ENCODE peak calls at places on chromosomes 11 and 22, in seven cellular contexts. E is body of pancreas; Y is neuronal stem cell; R is A549; D is Caco-2; U is CD8-positive, alpha-beta T cell; K is pancreas. G is an unnamed sample. For H3K9me3, the result is how much of the 10 kb centered on the place peaks cover.

GRCh38 chr22:24421428-24421931 is 5.9 kb upstream of the ADORA2A start:
- DNase-seq in E (no peak), Y (no peak), R (peak), D (peak), U (no peak), K (no peak), G (peak)

GRCh38 chr11:18245396-18245795 is 3.1 kb downstream of the SAA2 start:
- DNase-seq in E (no peak), Y (no peak), R (no peak), D (no peak), U (no peak), K (no peak), G (no peak)

GRCh38 chr11:63672934-63673539 is 1.9 kb upstream of the ATL3 start:
- DNase-seq in E (no peak), Y (no peak), R (no peak), D (no peak), U (no peak), K (no peak), G (no peak)

GRCh38 chr11:61529537-61530225 is 21.1 kb downstream of the LRRC10B start:
- DNase-seq in E (peak), Y (no peak), R (no peak), D (no peak), U (no peak), K (peak), G (no peak)

GRCh38 chr11:78380615-78381029 is 37.0 kb downstream of the GAB2 start:
- DNase-seq in E (no peak), Y (no peak), R (no peak), D (peak), U (no peak), K (no peak), G (no peak)

GRCh38 chr11:62707277-62707771 is at the start of the genes BSCL2 and GNG3:
- DNase-seq in E (no peak), Y (peak), R (no peak), D (peak), U (no peak), K (peak), G (peak)

GRCh38 chr11:64056213-64056785 is 20.6 kb downstream of the FLRT1 start:
- DNase-seq in E (no peak), Y (no peak), R (no peak), D (no peak), U (no peak), K (no peak), G (no peak)

GRCh38 chr22:40597541-40598453 is 38.7 kb downstream of the MRTFA start:
- DNase-seq in E (peak), Y (no peak), R (no peak), D (no peak), U (no peak), K (no peak), G (no peak)

GRCh38 chr22:16989915-16990314 is 18.1 kb downstream of the GAB4 start:
- DNase-seq in E (no peak), Y (no peak), R (no peak), D (no peak), U (no peak), K (no peak), G (no peak)

GRCh38 chr11:47417712-47418111 is 8.5 kb downstream of the PSMC3 start:
- DNase-seq in E (no peak), Y (no peak), R (no peak), D (no peak), U (no peak), K (no peak), G (no peak)

GRCh38 chr11:12185914-12186313 is 75.5 kb downstream of the MICAL2 start:
- DNase-seq in E (no peak), Y (peak), R (no peak), D (no peak), U (no peak), K (no peak), G (peak)

GRCh38 chr11:111849631-111850030 is 21.8 kb downstream of the ALG9 start:
- DNase-seq in E (no peak), Y (no peak), R (no peak), D (no peak), U (no peak), K (no peak), G (no peak)

GRCh38 chr11:36455658-36456111 is 54.4 kb downstream of the TRAF6 start:
- DNase-seq in E (peak), Y (peak), R (peak), D (no peak), U (no peak), K (no peak), G (peak)

GRCh38 chr11:46905806-46906205 is 12.5 kb downstream of the LRP4 start:
- DNase-seq in E (no peak), Y (no peak), R (no peak), D (no peak), U (no peak), K (no peak), G (no peak)

GRCh38 chr11:60924110-60924905 is at the start of gene TMEM132A:
- DNase-seq in E (peak), Y (peak), R (peak), D (peak), U (no peak), K (peak), G (peak)

GRCh38 chr22:22166941-22167713 is 77.5 kb upstream of the VPREB1 start:
- DNase-seq in E (no peak), Y (no peak), R (no peak), D (no peak), U (no peak), K (no peak), G (no peak)

GRCh38 chr22:48539261-48539660 is 1288.4 kb downstream of the BRD1 start:
- DNase-seq in E (no peak), Y (no peak), R (no peak), D (no peak), U (no peak), K (no peak), G (no peak)
- H3K9me3 ChIP-seq in E (under half), Y (under half), R (under half), D (under half), U (under half), K (under half), G (under half)

GRCh38 chr11:102320679-102321078 is 3.4 kb downstream of the BIRC3 start:
- DNase-seq in E (no peak), Y (no peak), R (no peak), D (no peak), U (no peak), K (no peak), G (no peak)
- H3K4me3 ChIP-seq in E (no peak), Y (no peak), R (no peak), D (no peak), U (no peak), K (no peak), G (no peak)

DNA sequence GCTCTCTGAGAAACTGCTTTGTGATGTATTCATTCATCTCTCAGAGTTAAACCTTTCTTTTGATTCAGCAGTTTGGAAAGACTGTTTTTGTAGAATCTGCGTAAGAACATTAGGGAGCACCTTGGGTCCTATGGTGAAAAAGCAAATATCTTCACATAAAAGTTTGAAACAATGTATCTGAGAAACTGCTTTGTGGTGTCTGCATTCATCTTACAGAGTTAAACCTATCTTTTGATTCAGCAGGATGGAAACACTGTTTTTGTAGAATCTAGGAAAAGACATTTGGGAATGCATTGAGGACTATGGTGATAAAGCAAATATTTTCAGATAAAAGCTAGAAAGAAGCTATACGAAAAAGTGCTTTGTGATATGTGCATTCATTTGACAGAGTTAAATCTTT is 361.3 kb downstream of the OR4C45 start:
- DNase-seq in E (no peak), Y (no peak), R (no peak), D (no peak), U (no peak), K (no peak), G (no peak)
- H3K9me3 ChIP-seq in E (under half), Y (under half), R (under half), D (under half), U (under half), K (under half), G (under half)

DNA sequence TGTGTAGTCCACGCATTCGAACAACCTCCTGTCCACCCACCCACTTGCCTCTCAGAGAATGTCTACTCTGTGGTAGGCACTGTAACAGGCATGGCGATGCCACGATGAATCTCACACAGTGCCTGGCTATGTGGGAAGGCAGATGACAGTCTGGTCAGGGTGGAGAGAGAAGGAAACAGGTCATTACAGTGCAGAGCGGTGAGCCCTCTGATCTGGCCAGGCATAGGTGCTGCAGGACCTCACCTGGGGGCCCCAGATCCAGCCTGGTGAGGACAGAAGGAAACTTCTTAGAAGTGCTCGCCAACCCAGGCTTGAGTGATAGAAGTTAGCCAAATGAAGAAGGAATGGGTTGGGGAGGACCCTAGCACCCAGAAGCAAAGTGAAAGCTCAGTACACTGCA is 19.0 kb upstream of the PEX26 start:
- DNase-seq in E (no peak), Y (no peak), R (no peak), D (no peak), U (no peak), K (no peak), G (no peak)
- H3K4me3 ChIP-seq in E (no peak), Y (no peak), R (no peak), D (no peak), U (no peak), K (no peak), G (no peak)

GRCh38 chr22:47295226-47295901 is 532.9 kb downstream of the TBC1D22A start:
- DNase-seq in E (no peak), Y (no peak), R (no peak), D (no peak), U (no peak), K (no peak), G (peak)
- H3K9me3 ChIP-seq in E (under half), Y (under half), R (under half), D (under half), U (under half), K (under half), G (under half)

DNA sequence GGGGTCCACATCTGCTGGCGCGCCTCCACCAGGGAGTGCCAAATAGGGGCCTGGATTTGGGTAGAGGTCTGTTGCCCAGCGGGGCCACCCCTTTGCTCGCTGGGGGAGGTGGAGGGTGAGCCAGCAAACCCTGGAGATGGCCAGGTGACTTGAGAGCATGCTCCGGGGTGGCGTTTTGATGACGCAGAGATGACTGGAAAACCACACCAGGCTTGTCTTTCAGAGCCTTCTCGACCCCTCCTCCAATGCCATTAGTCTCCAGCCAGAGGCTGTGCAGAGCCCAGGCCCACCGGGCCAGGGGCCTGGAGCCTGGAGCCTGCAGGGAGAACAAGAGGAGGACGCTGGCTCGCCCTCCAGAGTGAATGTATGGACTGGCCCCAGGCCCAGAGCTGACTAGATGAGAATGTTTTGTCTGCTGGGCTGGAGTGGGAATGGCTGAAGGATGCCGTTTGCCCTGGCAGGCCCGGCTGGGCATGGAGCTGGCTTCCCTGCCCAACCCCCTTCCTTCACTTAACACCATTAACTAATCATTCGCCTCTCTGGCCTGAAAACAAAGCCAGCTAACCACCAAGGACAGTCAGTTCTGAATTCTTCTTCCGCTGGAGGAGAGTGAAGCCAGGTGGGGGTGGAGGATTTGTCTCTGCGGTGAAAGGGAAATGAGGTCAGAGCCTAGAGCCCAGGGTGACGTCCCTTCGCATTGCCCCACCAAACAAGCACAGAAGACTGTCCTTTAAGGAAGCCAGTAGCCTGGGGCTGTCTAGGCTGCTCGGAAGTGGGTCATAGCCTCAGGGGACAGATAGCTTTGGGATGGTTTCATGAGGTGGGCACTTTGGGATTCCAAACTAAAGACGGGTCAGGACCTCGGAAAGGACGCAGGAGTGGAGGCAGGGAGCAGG is 1.6 kb upstream of the MCAM start:
- DNase-seq in E (no peak), Y (no peak), R (no peak), D (peak), U (no peak), K (no peak), G (no peak)
- H3K4me3 ChIP-seq in E (no peak), Y (no peak), R (no peak), D (no peak), U (no peak), K (no peak), G (no peak)

DNA sequence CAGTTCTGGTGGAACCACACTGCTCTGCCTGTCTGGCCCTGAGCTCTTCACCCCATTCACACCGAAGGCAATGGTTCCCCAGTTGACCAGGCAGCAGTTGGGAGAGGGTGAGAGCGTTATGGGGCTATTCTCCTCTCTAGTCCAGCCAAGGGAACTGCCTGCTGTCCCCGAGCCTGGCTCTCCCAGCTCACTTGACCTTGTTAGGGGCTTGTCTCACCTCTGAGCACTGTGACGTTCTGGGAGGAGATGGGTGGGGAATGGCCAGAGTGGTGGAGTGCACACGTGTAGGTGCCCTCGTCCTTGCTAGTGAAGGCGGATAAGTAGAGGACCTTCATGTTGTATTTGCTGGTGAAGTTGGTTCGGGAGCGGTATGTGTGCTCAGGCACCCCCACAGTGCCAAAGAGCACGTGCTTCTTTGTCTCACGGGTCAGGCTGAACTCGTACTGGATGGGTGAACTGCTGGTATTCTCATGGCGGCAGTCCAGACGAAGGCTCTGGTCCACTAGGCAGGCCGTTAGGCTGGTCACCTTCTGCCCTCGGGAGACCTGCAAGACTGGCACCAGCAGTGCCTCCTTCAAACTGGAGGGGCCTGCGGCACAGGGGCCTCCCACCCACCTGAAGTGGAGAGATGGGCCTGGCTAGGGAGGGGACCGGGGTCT is 3.0 kb downstream of the THY1 start:
- DNase-seq in E (no peak), Y (no peak), R (no peak), D (no peak), U (no peak), K (no peak), G (no peak)
- H3K9me3 ChIP-seq in E (under half), Y (under half), R (under half), D (under half), U (under half), K (under half), G (under half)

DNA sequence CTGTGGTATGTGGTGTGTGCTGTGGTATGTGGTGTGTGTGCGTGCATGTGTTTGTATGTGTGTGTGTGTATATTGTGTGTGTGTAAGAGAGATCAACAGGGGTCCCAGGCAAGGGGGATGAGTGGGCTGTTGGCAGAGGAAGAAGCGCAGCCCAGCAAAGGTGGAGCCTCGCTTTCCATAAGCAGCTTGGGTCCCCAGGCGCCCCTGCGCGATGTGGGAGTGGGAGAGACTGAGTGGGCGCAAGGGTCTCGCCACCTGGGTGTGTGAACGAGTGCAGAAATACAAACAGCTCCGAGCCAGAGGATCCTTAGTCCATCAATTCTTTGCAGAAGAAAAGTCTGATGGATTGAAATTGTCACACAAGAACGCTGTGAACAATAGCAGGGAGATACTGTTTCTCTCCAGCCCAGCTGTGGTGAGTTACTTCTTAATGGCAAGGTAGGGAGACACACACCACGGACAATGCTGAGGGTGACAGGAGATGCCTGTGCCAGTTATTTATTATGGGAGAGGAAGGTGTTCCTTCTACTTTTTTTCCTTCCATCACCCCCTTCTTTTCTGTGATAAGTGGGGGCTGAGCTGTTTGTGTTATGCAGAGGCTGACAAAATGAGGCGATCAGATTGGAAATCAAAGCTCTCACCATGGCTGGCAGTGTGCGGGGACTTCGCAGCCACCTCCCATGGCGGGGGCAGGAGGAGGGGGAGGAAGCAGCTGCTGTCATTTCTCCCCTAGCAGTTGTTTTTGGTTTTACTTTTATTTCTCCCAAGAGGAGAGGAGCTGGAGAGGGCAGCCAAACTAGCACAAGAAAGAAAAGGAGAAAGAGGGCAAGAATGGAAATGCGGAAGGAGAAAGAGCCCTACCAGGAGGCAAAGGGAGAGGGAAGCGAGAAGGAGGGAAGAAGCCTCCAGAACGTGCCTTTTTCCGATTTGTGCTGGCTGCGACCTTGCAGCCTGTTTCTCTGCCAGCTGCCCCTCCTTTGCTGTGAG is 755.7 kb downstream of the NTM start:
- DNase-seq in E (no peak), Y (peak), R (no peak), D (no peak), U (no peak), K (no peak), G (peak)
- H3K4me3 ChIP-seq in E (no peak), Y (no peak), R (no peak), D (no peak), U (no peak), K (no peak), G (no peak)

GRCh38 chr11:2999464-2999998 is 7.4 kb upstream of the NAP1L4 start:
- DNase-seq in E (no peak), Y (no peak), R (no peak), D (no peak), U (no peak), K (no peak), G (no peak)
- H3K9me3 ChIP-seq in E (under half), Y (under half), R (under half), D (under half), U (under half), K (under half), G (under half)

DNA sequence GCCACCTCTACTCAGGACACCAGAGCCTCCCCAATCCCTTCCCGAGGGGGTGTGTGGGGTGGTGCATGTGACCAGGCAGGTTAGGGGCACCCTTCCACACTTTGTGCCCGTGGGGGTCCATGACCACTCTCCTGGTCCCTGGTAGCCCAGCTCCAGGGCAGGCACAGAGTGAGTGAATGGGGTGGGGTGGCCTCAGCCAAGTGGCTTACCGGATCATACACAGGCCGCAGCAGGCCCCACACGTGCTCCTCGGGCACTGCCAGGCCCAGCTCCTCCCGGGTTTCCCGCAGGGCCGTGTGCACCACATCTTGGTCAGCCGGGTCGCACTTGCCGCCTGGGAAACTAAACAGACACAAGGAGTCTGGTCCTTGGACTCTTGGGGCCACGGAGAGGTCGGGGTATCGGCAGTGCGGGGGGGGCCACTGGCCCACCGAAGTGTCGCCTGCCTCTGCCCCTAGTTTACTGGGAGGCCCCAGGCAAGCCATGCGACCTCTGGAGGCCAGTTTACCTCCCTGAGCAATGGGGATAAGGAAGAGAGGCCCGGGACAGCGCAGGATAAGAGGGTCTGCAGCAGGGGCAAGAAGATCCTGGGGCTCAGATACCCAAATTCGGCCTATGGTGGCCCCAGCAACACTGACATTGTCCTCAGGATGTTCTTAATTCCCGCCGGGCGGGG is 889 bp downstream of the NUDT8 start:
- DNase-seq in E (no peak), Y (no peak), R (no peak), D (no peak), U (no peak), K (peak), G (no peak)
- H3K4me3 ChIP-seq in E (no peak), Y (peak), R (peak), D (peak), U (peak), K (peak), G (peak)

G was measured in WERI-Rb-1.